ENCODE peak calls at places on chromosomes 12 and 14, in eight cellular contexts. H is COLO829, M is H54, E is left cardiac atrium, Y is HuH-7, W is mesendoderm, X is RKO, V is H7. L is an unnamed sample.
A peak's percentile ranks its signal among the peaks of the same experiment; 100 is the strongest.

GRCh38 chr14:80005561-80005960 is 205.7 kb downstream of the DIO2 start:
- DNase-seq in H (peak; percentile 73), X (no peak), E (no peak), V (no peak), Y (no peak), M (no peak), W (no peak), L (peak; percentile 30)

GRCh38 chr14:61535470-61535869 is 159.8 kb upstream of the HIF1A start:
- DNase-seq in W (no peak), Y (no peak), M (no peak), E (no peak), X (no peak), H (no peak), V (no peak), L (no peak)

GRCh38 chr14:104254735-104255400 is 116.5 kb downstream of the KIF26A start:
- DNase-seq in X (no peak), V (no peak), E (no peak), M (no peak), H (no peak), Y (no peak), W (no peak), L (no peak)

GRCh38 chr12:127374447-127374846 is 892.5 kb upstream of the TMEM132C start:
- DNase-seq in Y (no peak), E (no peak), W (no peak), M (no peak), H (no peak), X (no peak), V (peak; percentile 26), L (no peak)

GRCh38 chr12:120047072-120047471 is 58.0 kb downstream of the BICDL1 start:
- DNase-seq in Y (no peak), V (no peak), W (no peak), X (no peak), E (no peak), H (no peak), M (no peak), L (no peak)

GRCh38 chr14:67622675-67623074 is 3.0 kb downstream of the ARG2 start:
- DNase-seq in W (peak; percentile 97), Y (peak; percentile 60), H (peak; percentile 71), M (no peak), E (no peak), V (peak; percentile 50), X (peak; percentile 91), L (peak; percentile 46)

GRCh38 chr12:31590730-31591307 is at the start of gene DENND5B:
- DNase-seq in M (peak; percentile 71), W (peak; percentile 70), X (peak; percentile 61), E (peak; percentile 86), Y (peak; percentile 83), H (peak; percentile 44), V (peak; percentile 92), L (peak; percentile 79)

GRCh38 chr14:20631821-20632389 is 9.6 kb downstream of the OR6S1 start:
- DNase-seq in X (peak; percentile 88), V (peak; percentile 33), M (no peak), Y (peak; percentile 48), E (peak; percentile 80), W (peak; percentile 86), H (peak; percentile 82), L (peak; percentile 76)

GRCh38 chr12:54379401-54380201 is 4.9 kb downstream of the ZNF385A start:
- DNase-seq in X (peak; percentile 91), E (peak; percentile 93), W (peak; percentile 95), Y (peak; percentile 98), H (peak; percentile 94), M (peak; percentile 93), V (peak; percentile 97), L (peak; percentile 91)

L was measured in SK-MEL-5.